ENCODE peak calls at places on chromosomes 2 and 18, in nine cellular contexts. Q is GM20000, M is iPS DF 19.7, H is AG10803, G is SJCRH30, Z is fibroblast of lung, D is A549, Y is aorta, T is smooth muscle cell of the brain vasculature. K is an unnamed sample.

GRCh38 chr18:55477537-55478300 is 110.3 kb downstream of the TCF4 start:
- DNase-seq in Q (peak), M (no peak), H (peak), G (no peak), Z (peak), D (no peak), Y (peak), T (no peak), K (peak)

GRCh38 chr2:10170256-10170655 is 47.7 kb downstream of the RRM2 start:
- DNase-seq in Q (no peak), M (no peak), H (peak), G (no peak), Z (peak), D (no peak), Y (no peak), T (no peak), K (no peak)

GRCh38 chr2:1544478-1545069 is 131.3 kb downstream of the TPO start:
- DNase-seq in Q (no peak), M (no peak), H (peak), G (no peak), Z (peak), D (no peak), Y (no peak), T (no peak), K (no peak)

GRCh38 chr2:7681852-7682461 is 764.7 kb downstream of the RNF144A start:
- DNase-seq in Q (no peak), M (no peak), H (no peak), G (no peak), Z (no peak), D (no peak), Y (no peak), T (no peak), K (no peak)

GRCh38 chr2:43059183-43059897 is 167.1 kb downstream of the ZFP36L2 start:
- DNase-seq in Q (peak), M (no peak), H (peak), G (peak), Z (peak), D (no peak), Y (peak), T (no peak), K (peak)

GRCh38 chr2:17869128-17869527 is 9.3 kb upstream of the KCNS3 start:
- DNase-seq in Q (no peak), M (no peak), H (peak), G (no peak), Z (peak), D (no peak), Y (no peak), T (no peak), K (no peak)

GRCh38 chr18:9135912-9136314 is 668 bp upstream of the ANKRD12 start:
- DNase-seq in Q (no peak), M (no peak), H (no peak), G (no peak), Z (no peak), D (peak), Y (no peak), T (no peak), K (peak)

GRCh38 chr2:164913640-164914346 is 41.5 kb downstream of the SLC38A11 start:
- DNase-seq in Q (no peak), M (no peak), H (peak), G (peak), Z (peak), D (no peak), Y (no peak), T (no peak), K (no peak)

GRCh38 chr2:3405876-3406275 is 26.4 kb downstream of the TRAPPC12 start:
- DNase-seq in Q (no peak), M (no peak), H (no peak), G (no peak), Z (no peak), D (no peak), Y (no peak), T (no peak), K (no peak)

GRCh38 chr18:42480521-42480920 is 525.5 kb downstream of the PIK3C3 start:
- DNase-seq in Q (no peak), M (no peak), H (no peak), G (no peak), Z (no peak), D (no peak), Y (no peak), T (no peak), K (no peak)

GRCh38 chr2:40202798-40203400 is 249.0 kb downstream of the SLC8A1 start:
- DNase-seq in Q (no peak), M (no peak), H (peak), G (no peak), Z (peak), D (no peak), Y (no peak), T (no peak), K (no peak)

GRCh38 chr2:232894746-232895145 is 24.7 kb downstream of the SNORC start:
- DNase-seq in Q (no peak), M (no peak), H (no peak), G (no peak), Z (no peak), D (no peak), Y (no peak), T (no peak), K (no peak)

GRCh38 chr2:70087703-70088507 is 628 bp downstream of the PCBP1 start:
- DNase-seq in Q (peak), M (no peak), H (peak), G (peak), Z (peak), D (peak), Y (peak), T (no peak), K (peak)

GRCh38 chr18:21242141-21243040 is at the start of gene GREB1L:
- DNase-seq in Q (peak), M (no peak), H (peak), G (no peak), Z (peak), D (peak), Y (peak), T (no peak), K (no peak)

GRCh38 chr2:51734115-51734514 is 702.2 kb upstream of the NRXN1 start:
- DNase-seq in Q (no peak), M (no peak), H (peak), G (no peak), Z (peak), D (no peak), Y (no peak), T (no peak), K (no peak)

GRCh38 chr2:232584238-232584637 is 33.7 kb downstream of the EIF4E2 start:
- DNase-seq in Q (no peak), M (no peak), H (no peak), G (no peak), Z (no peak), D (no peak), Y (no peak), T (no peak), K (no peak)

GRCh38 chr18:13612111-13612997 is 114.0 kb downstream of the FAM210A start:
- DNase-seq in Q (peak), M (no peak), H (no peak), G (no peak), Z (no peak), D (no peak), Y (no peak), T (no peak), K (peak)

GRCh38 chr2:131572175-131572574 is 44.5 kb downstream of the CCDC74A start:
- DNase-seq in Q (no peak), M (no peak), H (no peak), G (no peak), Z (no peak), D (no peak), Y (no peak), T (no peak), K (no peak)

GRCh38 chr18:1676387-1676786 is 771.7 kb downstream of the ADCYAP1 start:
- DNase-seq in Q (no peak), M (no peak), H (no peak), G (no peak), Z (no peak), D (no peak), Y (no peak), T (no peak), K (no peak)

GRCh38 chr2:194545978-194546377 is 1111.0 kb upstream of the SLC39A10 start:
- DNase-seq in Q (no peak), M (no peak), H (no peak), G (peak), Z (peak), D (no peak), Y (no peak), T (no peak), K (no peak)

GRCh38 chr2:14417586-14417985 is 214.9 kb upstream of the LRATD1 start:
- DNase-seq in Q (no peak), M (no peak), H (no peak), G (no peak), Z (no peak), D (no peak), Y (no peak), T (no peak), K (no peak)

GRCh38 chr18:76306685-76307292 is 188.3 kb downstream of the ZNF516 start:
- DNase-seq in Q (no peak), M (no peak), H (no peak), G (peak), Z (no peak), D (no peak), Y (no peak), T (no peak), K (no peak)

GRCh38 chr2:3768960-3769765 is 65.8 kb downstream of the DCDC2C start:
- DNase-seq in Q (no peak), M (no peak), H (no peak), G (no peak), Z (no peak), D (no peak), Y (no peak), T (no peak), K (no peak)

GRCh38 chr18:10352671-10353070 is 101.8 kb upstream of the APCDD1 start:
- DNase-seq in Q (no peak), M (no peak), H (no peak), G (no peak), Z (no peak), D (no peak), Y (no peak), T (no peak), K (no peak)

GRCh38 chr2:242046184-242046826 is 176.8 kb downstream of the RTP5 start:
- DNase-seq in Q (no peak), M (no peak), H (no peak), G (no peak), Z (no peak), D (no peak), Y (peak), T (no peak), K (no peak)